ENCODE peak calls at places on chromosomes 5 and 9, in seven cellular contexts. P is EL, I is MCF 10A, R is dermis blood vessel endothelial cell, H is heart right ventricle, J is SJSA1, A is type B pancreatic cell. C is an unnamed sample.

GRCh38 chr5:16884595-16884994 is 51.5 kb downstream of the MYO10 start:
- DNase-seq in P (no peak), I (no peak), R (no peak), H (no peak), J (no peak), A (no peak), C (no peak)

GRCh38 chr5:84623034-84623433 is 238.4 kb upstream of the EDIL3 start:
- DNase-seq in P (no peak), I (no peak), R (no peak), H (no peak), J (no peak), A (no peak), C (no peak)

GRCh38 chr9:129703667-129704355 is 38.4 kb downstream of the PRRX2 start:
- DNase-seq in P (no peak), I (no peak), R (peak), H (no peak), J (no peak), A (no peak), C (no peak)

GRCh38 chr5:126054593-126055347 is 368.4 kb upstream of the GRAMD2B start:
- DNase-seq in P (no peak), I (no peak), R (no peak), H (no peak), J (no peak), A (no peak), C (no peak)

GRCh38 chr5:107985144-107985543 is 314.4 kb upstream of the EFNA5 start:
- DNase-seq in P (no peak), I (peak), R (peak), H (no peak), J (no peak), A (no peak), C (peak)

GRCh38 chr9:116020146-116020545 is 133.4 kb upstream of the PAPPA start:
- DNase-seq in P (peak), I (no peak), R (no peak), H (no peak), J (no peak), A (no peak), C (no peak)

GRCh38 chr9:96758845-96759673 is 18.8 kb downstream of the ZNF510 start:
- DNase-seq in P (no peak), I (peak), R (no peak), H (no peak), J (no peak), A (no peak), C (no peak)

GRCh38 chr9:91795500-91796241 is 154.4 kb downstream of the ROR2 start:
- DNase-seq in P (peak), I (peak), R (no peak), H (no peak), J (no peak), A (no peak), C (peak)

GRCh38 chr9:96236854-96237545 is 65.0 kb downstream of the HSD17B3 start:
- DNase-seq in P (no peak), I (no peak), R (no peak), H (no peak), J (no peak), A (no peak), C (no peak)

GRCh38 chr9:91273853-91274552 is 87.7 kb downstream of the AUH start:
- DNase-seq in P (peak), I (peak), R (peak), H (no peak), J (no peak), A (no peak), C (no peak)

GRCh38 chr9:129379181-129379836 is 201.2 kb upstream of the IER5L start:
- DNase-seq in P (no peak), I (no peak), R (no peak), H (no peak), J (no peak), A (no peak), C (no peak)

GRCh38 chr9:70113403-70114022 is 69.9 kb downstream of the MAMDC2 start:
- DNase-seq in P (peak), I (peak), R (peak), H (peak), J (peak), A (no peak), C (peak)